ENCODE peak calls at places on chromosome 7, in four cellular contexts. Y is body of pancreas, W is H54, L is lower leg skin. X is an unnamed sample.

GRCh38 chr7:55548295-55548731 is 24.0 kb downstream of the VOPP1 start:
- DNase-seq in W (no peak), Y (no peak), L (no peak), X (no peak)

GRCh38 chr7:135748770-135749169 is at the start of gene FAM180A:
- DNase-seq in Y (no peak), W (no peak), L (peak; percentile 93), X (peak; percentile 61)

GRCh38 chr7:83161851-83162401 is 758 bp downstream of the PCLO start:
- DNase-seq in L (no peak), W (no peak), Y (no peak), X (no peak)

GRCh38 chr7:65369843-65370242 is 3.8 kb upstream of the ZNF92 start:
- DNase-seq in L (no peak), Y (no peak), W (no peak), X (no peak)

GRCh38 chr7:31772211-31772610 is 85.2 kb downstream of the PPP1R17 start:
- DNase-seq in Y (no peak), W (no peak), L (no peak), X (no peak)

GRCh38 chr7:11427686-11428273 is 404.2 kb downstream of the THSD7A start:
- DNase-seq in Y (no peak), L (no peak), W (peak; percentile 18), X (peak; percentile 7)

GRCh38 chr7:68417659-68418058 is 1180.6 kb upstream of the AUTS2 start:
- DNase-seq in L (no peak), W (no peak), Y (no peak), X (no peak)

GRCh38 chr7:148121426-148121825 is 469.1 kb upstream of the C7orf33 start:
- DNase-seq in L (no peak), Y (no peak), W (no peak), X (no peak)

GRCh38 chr7:36280840-36281812 is 108.5 kb upstream of the ANLN start:
- DNase-seq in W (peak; percentile 96), Y (no peak), L (peak; percentile 95), X (no peak)

GRCh38 chr7:107789647-107790046 is 13.4 kb downstream of the SLC26A3 start:
- DNase-seq in W (no peak), L (no peak), Y (no peak), X (no peak)

GRCh38 chr7:28505014-28505413 is 92.7 kb downstream of the CREB5 start:
- DNase-seq in W (no peak), Y (no peak), L (no peak), X (no peak)

GRCh38 chr7:22049848-22050247 is 104.1 kb upstream of the CDCA7L start:
- DNase-seq in W (no peak), L (no peak), Y (no peak), X (no peak)

GRCh38 chr7:55473935-55474334 is 98.4 kb downstream of the VOPP1 start:
- DNase-seq in W (no peak), Y (no peak), L (peak; percentile 72), X (no peak)

GRCh38 chr7:29299986-29300609 is 105.5 kb downstream of the CHN2 start:
- DNase-seq in L (no peak), W (no peak), Y (no peak), X (no peak)

GRCh38 chr7:73741600-73741999 is 3.0 kb upstream of the ABHD11 start:
- DNase-seq in Y (peak; percentile 35), L (no peak), W (no peak), X (peak; percentile 66)

GRCh38 chr7:1674161-1675035 is 4.3 kb downstream of the ELFN1 start:
- DNase-seq in W (no peak), Y (peak; percentile 5), L (peak; percentile 78), X (no peak)

GRCh38 chr7:117173001-117173400 is 149.9 kb downstream of the WNT2 start:
- DNase-seq in L (no peak), W (no peak), Y (no peak), X (no peak)

DNA sequence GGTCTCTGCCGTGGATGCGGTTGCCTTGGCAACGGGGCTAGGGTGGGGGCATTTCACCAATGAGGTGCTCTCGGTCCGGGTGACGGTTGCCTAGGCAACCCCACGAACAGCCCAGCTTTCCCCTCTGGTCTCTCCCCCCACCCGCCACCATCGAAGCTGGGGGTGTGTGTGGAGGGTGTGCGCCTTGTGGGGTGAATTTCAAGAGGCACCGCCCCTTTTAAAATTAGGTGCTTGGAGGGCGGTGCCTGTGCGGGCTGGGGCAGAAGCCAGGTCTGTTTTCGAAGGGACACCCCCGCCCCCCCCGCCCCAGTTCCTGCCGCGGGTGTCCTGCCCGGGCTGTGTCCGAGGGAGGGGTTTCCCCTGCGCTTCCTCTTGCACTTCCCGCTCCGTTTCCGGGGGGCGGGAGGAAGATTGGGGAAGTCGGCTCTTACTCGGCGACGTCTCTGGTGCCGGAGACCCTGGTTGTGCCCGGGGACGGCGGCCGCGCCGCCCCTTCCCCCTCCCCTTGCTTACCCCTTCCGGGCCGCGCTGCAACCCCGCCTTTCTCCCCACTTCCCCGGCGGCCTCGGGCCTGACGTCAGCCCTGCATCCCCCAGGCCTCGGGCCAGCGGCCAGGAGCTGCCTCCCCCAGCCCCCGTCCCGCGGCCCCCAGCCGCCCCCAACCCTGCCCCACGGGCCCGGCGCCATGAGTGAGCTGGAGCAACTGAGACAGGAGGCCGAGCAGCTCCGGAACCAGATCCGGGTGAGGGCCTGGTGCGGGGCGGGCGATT is 2.2 kb downstream of the GNB2 start:
- DNase-seq in L (peak; percentile 97), Y (peak; percentile 65), W (peak; percentile 75), X (peak; percentile 75)
- TF ChIP-seq POLR2A in L (no peak), Y (no peak), W (no peak), X (no peak)

GRCh38 chr7:142804715-142805114 is 33.9 kb downstream of the PRSS2 start:
- DNase-seq in Y (no peak), W (no peak), L (no peak), X (no peak)
- TF ChIP-seq POLR2A in Y (no peak), W (no peak), L (no peak), X (no peak)

DNA sequence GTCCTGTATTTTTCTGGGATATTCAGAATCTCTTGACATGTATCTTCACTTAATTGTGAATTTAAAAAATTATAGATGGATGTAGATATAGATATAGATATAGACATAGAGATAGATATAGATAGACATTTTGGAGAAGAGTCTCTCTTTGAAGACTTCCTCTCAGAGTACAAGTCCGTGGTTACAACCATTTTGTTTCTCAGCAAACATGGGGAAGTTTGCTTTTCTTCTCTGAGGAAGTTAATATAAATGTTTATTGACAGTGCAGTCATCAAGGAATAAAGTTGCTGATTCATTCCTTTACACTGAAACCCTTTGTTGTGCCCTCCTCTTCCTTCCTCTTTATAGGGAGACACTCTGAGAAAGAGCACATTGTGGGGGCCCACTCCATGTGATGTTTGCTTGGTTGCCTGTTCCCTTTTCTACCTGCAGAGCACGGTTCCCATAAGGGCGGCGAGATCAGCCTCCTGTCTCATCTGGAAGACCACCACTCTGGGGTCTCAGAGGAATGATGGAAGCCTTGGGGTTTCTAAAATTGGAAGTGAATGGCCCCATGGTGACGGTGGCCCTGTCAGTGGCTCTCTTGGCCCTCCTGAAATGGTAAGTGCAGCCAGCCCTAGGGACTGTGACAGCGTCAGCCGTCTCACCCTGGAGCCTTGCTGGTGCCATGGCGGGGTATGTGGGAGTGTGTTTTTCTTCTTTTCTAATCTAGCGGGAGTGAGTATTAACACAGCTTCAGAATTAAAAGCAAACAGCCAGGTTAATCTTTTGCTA is at the start of gene TBXAS1:
- DNase-seq in L (peak; percentile 75), W (no peak), Y (peak; percentile 19), X (no peak)
- TF ChIP-seq POLR2A in L (no peak), W (no peak), Y (no peak), X (no peak)

DNA sequence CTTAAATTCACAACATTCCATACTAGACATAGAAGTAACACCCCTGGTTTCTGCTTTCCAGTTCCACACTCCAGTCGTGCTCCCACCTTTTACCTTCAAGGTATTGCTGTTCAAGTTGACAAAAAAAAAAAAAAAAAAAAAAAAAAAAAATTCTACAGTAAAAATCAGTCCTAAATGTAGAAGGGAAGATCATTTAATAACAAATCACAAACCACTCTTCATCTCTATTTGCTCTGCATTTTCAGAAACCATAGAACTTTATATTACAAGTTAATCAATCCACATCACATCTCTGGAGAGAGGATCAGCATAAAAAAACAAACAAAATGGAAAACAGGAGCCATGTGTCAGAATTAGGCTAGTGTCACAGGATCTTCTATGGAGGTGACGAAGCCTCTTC is 206.3 kb upstream of the KLF14 start:
- DNase-seq in W (no peak), Y (no peak), L (no peak), X (no peak)
- TF ChIP-seq POLR2A in W (no peak), Y (no peak), L (no peak), X (no peak)

DNA sequence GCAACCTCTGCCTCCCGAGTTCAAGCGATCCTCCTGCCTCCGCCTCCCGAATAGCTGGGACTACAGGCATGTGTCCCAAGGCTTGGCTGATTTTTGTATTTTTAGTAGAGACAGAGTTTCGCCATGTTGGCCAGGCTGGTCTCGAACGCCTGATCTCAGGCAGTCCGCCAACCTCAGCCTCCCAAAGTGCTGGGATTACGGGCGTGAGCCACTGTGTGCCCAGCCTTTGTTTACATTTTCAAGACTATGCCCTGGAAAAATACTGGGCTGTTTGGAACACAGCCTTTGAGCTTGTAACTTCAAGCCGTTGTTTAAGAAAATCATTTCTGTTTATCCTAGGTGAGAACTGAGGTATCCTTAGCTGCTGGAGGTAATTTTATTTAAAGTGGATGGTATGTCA is 1.9 kb downstream of the ZKSCAN1 start:
- DNase-seq in L (peak; percentile 79), W (no peak), Y (peak; percentile 57), X (no peak)
- TF ChIP-seq POLR2A in L (no peak), W (no peak), Y (no peak), X (no peak)

GRCh38 chr7:103694304-103694703 is 248.3 kb upstream of the SLC26A5 start:
- DNase-seq in W (no peak), L (no peak), Y (no peak), X (no peak)
- TF ChIP-seq POLR2A in W (no peak), L (no peak), Y (no peak), X (no peak)

X was measured in thyroid gland.